ENCODE peak calls at places on chromosomes 16 and 17, in nine cellular contexts. J, M, N, A, H, S, C, P and U are unnamed samples.

GRCh38 chr16:7140899-7141298 is 191.7 kb upstream of the RBFOX1 start:
- DNase-seq in J (peak), M (no peak), N (no peak), A (no peak), H (no peak), S (no peak), C (no peak), P (no peak), U (no peak)

GRCh38 chr16:60608971-60609370 is 1427.3 kb downstream of the CDH8 start:
- DNase-seq in J (no peak), M (no peak), N (no peak), A (no peak), H (no peak), S (no peak), C (no peak), P (no peak), U (no peak)

GRCh38 chr17:32553168-32553567 is 66.4 kb downstream of the CDK5R1 start:
- DNase-seq in J (no peak), M (peak), N (no peak), A (no peak), H (no peak), S (no peak), C (no peak), P (no peak), U (no peak)

GRCh38 chr17:58779446-58779845 is 23.8 kb downstream of the PPM1E start:
- DNase-seq in J (no peak), M (no peak), N (no peak), A (no peak), H (peak), S (no peak), C (no peak), P (no peak), U (no peak)

GRCh38 chr17:29054835-29055234 is 11.9 kb downstream of the PIPOX start:
- DNase-seq in J (no peak), M (no peak), N (no peak), A (no peak), H (peak), S (no peak), C (no peak), P (no peak), U (no peak)

GRCh38 chr17:80773243-80773991 is 218.2 kb upstream of the CHMP6 start:
- DNase-seq in J (no peak), M (no peak), N (peak), A (peak), H (peak), S (no peak), C (no peak), P (no peak), U (peak)

GRCh38 chr17:75998327-75998795 is 2.3 kb upstream of the CDK3 start:
- DNase-seq in J (no peak), M (no peak), N (no peak), A (peak), H (no peak), S (no peak), C (no peak), P (no peak), U (no peak)

GRCh38 chr16:3091551-3091950 is 7.5 kb downstream of the ZSCAN10 start:
- DNase-seq in J (no peak), M (no peak), N (no peak), A (no peak), H (no peak), S (no peak), C (no peak), P (no peak), U (no peak)

GRCh38 chr17:8532021-8532420 is 96.3 kb downstream of the NDEL1 start:
- DNase-seq in J (peak), M (no peak), N (no peak), A (no peak), H (no peak), S (peak), C (no peak), P (no peak), U (no peak)

GRCh38 chr17:37373530-37374159 is 2.1 kb upstream of the C17orf78 start:
- DNase-seq in J (peak), M (peak), N (no peak), A (peak), H (peak), S (peak), C (no peak), P (peak), U (peak)

GRCh38 chr16:57626420-57627170 is 1.8 kb upstream of the ADGRG1 start:
- DNase-seq in J (no peak), M (no peak), N (no peak), A (no peak), H (no peak), S (no peak), C (no peak), P (no peak), U (no peak)

GRCh38 chr17:40618754-40619625 is 28.6 kb downstream of the SMARCE1 start:
- DNase-seq in J (no peak), M (no peak), N (no peak), A (no peak), H (no peak), S (no peak), C (no peak), P (no peak), U (no peak)

GRCh38 chr16:1832831-1833454 is 5.9 kb downstream of the FAHD1 start:
- DNase-seq in J (no peak), M (no peak), N (no peak), A (no peak), H (no peak), S (no peak), C (peak), P (no peak), U (no peak)

GRCh38 chr17:81589612-81590011 is 37.5 kb upstream of the FAAP100 start:
- DNase-seq in J (no peak), M (no peak), N (no peak), A (no peak), H (no peak), S (no peak), C (no peak), P (no peak), U (no peak)

GRCh38 chr16:66225696-66226095 is 140.8 kb upstream of the CDH5 start:
- DNase-seq in J (no peak), M (no peak), N (no peak), A (no peak), H (no peak), S (no peak), C (peak), P (no peak), U (no peak)
- H3K27ac ChIP-seq in J (no peak), M (no peak), N (no peak), A (no peak), H (no peak), S (no peak), C (no peak), P (no peak), U (no peak)

GRCh38 chr16:83887088-83887487 is 11.8 kb upstream of the MLYCD start:
- DNase-seq in J (peak), M (no peak), N (no peak), A (peak), H (no peak), S (peak), C (no peak), P (no peak), U (no peak)
- H3K4me3 ChIP-seq in J (no peak), M (no peak), N (no peak), A (no peak), H (no peak), S (no peak), C (no peak), P (no peak), U (no peak)

DNA sequence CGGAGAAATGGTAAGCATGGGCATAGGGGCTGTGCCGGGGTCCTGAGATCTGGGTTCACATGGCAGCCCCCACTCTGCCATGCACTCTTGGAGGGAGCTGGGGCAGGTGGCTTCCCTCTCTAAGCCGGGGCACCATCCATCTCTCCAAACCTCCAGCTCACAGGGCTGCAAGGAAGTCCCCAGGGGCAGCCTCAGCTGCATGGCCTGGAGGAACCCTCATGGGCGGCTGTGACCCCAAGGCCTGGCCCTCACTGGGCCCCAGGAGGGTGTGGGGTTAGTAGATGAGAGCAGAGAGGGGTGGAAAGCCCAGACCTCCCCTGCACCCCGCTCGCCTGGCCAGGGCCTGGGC is 2.6 kb downstream of the CTRB2 start:
- DNase-seq in J (no peak), M (no peak), N (no peak), A (no peak), H (no peak), S (no peak), C (no peak), P (no peak), U (no peak)
- TF ChIP-seq EP300 in J (no peak), M (no peak), N (no peak), A (no peak), H (no peak), S (no peak), C (no peak), P (no peak), U (no peak)

DNA sequence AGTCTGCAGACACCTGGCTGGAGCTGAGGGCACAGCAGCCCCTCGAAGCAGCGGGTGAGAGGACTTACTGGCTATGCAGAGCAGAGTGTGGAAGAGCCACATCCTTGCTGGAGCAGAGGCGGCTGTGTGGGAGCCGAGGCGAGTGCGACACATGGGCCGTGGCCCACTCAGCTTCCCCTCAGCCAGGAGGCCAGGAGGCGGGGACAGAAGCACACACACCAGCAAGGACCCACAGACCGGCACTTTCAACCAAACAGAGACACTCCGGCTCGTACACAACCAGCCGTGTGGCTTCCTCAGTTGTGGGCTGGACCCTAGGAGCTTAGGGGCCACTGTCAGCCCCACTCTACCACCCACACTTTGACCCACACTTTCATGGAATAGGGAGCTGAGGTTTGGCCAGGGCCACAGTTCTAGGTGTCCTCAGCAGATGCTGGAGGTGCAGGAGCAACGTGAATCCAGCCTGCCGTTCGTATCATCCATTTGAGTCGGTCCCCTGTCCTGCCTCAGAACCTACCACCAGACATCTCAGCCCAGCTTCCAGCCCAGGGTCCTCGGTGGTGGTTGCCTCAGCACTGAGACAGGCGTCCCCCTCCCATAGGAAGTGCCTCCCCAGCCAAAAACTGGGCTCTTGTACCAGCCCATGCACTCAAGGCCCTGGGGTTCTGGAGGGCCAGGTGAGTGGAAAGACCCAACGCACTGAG is at the start of gene ITGAE:
- DNase-seq in J (no peak), M (no peak), N (no peak), A (no peak), H (no peak), S (no peak), C (no peak), P (no peak), U (peak)
- H3K27ac ChIP-seq in J (peak), M (no peak), N (peak), A (peak), H (no peak), S (peak), C (no peak), P (no peak), U (peak)

GRCh38 chr16:12054868-12055267 is 78.3 kb downstream of the SNX29 start:
- DNase-seq in J (no peak), M (no peak), N (peak), A (no peak), H (no peak), S (no peak), C (no peak), P (no peak), U (no peak)
- H3K4me3 ChIP-seq in J (no peak), M (no peak), N (no peak), A (no peak), H (no peak), S (no peak), C (no peak), P (no peak), U (no peak)

GRCh38 chr17:7204335-7204734 is 15.3 kb downstream of the DLG4 start:
- DNase-seq in J (no peak), M (no peak), N (no peak), A (no peak), H (peak), S (no peak), C (no peak), P (no peak), U (peak)
- TF ChIP-seq EP300 in J (no peak), M (no peak), N (no peak), A (no peak), H (no peak), S (no peak), C (no peak), P (no peak), U (no peak)

DNA sequence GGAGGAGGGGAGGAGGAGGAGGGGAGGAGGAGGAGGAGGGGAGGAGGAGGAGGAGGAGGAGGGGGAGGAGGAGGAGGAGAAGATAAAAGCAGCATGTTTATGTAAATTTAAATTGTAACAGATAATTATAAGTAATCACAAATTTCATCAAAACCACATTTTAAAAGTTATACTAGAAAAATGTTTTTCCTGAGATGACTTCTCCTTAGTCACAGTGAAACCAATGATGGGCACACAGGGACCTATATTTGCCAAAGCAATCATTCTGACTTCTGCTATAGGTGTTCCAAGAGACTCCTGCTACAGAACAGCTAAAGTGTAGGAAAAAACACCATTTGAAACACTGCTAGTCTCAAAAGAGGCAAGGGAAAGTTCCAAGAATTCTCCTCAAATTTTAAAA is 66.4 kb downstream of the CEP95 start:
- DNase-seq in J (no peak), M (no peak), N (no peak), A (no peak), H (no peak), S (no peak), C (no peak), P (no peak), U (no peak)
- H3K27ac ChIP-seq in J (no peak), M (peak), N (no peak), A (no peak), H (no peak), S (no peak), C (no peak), P (no peak), U (no peak)

GRCh38 chr16:51290410-51290809 is 139.3 kb upstream of the SALL1 start:
- DNase-seq in J (no peak), M (no peak), N (no peak), A (no peak), H (no peak), S (no peak), C (no peak), P (no peak), U (no peak)
- H3K4me3 ChIP-seq in J (no peak), M (no peak), N (no peak), A (no peak), H (no peak), S (no peak), C (no peak), P (no peak), U (no peak)

DNA sequence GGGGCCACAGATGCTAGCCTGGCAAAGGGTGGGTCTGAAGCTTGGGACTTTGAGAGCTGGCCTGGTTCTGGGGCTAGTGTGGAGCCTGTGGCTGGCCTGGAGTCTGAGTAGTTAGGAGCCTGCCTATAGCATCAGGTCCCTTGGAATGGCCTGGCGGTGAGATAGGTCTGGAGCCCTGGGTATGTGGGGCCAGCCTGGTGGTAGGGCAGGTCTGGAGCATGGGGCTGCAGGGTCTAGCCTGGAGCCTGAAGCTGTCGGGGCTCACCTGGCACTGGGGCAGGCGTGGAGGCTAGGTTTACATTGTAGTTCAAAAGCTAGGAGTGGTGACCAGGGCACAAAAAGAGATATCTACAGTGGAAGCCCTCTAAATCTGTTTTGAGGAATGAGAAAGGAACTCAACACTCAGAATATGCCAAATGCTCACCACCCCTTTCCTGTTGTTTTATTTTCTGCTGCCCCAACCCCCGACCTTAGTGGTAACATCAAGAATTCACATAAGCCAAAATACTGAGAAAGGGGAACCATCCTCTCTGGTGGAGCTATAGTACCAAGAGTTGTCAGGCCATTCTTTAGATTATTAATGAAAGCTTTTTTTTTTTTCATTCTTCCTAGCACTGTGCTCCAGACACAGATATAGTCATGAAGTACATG is 100.2 kb downstream of the TANC2 start:
- DNase-seq in J (no peak), M (no peak), N (peak), A (no peak), H (no peak), S (no peak), C (no peak), P (no peak), U (no peak)
- TF ChIP-seq EP300 in J (no peak), M (no peak), N (no peak), A (no peak), H (no peak), S (no peak), C (no peak), P (no peak), U (no peak)

GRCh38 chr16:79069634-79070033 is 530.9 kb downstream of the MAF start:
- DNase-seq in J (no peak), M (no peak), N (no peak), A (no peak), H (no peak), S (no peak), C (no peak), P (no peak), U (no peak)
- H3K27ac ChIP-seq in J (no peak), M (peak), N (peak), A (peak), H (no peak), S (no peak), C (peak), P (no peak), U (peak)